ENCODE peak calls at places on chromosomes 13 and 19, in four cellular contexts. One of them, this sample, is unnamed.

GRCh38 chr19:13978306-13978705 is 26.0 kb downstream of the DCAF15 start:
- DNase-seq in iris pigment epithelial cell: peak; percentile 67
- DNase-seq in cardiac muscle cell: peak; percentile 83
- DNase-seq in fibroblast of the aortic adventitia: no peak
- DNase-seq in this sample: no peak

GRCh38 chr13:19171563-19171962 is 10.1 kb downstream of the TUBA3C start:
- DNase-seq in iris pigment epithelial cell: no peak
- DNase-seq in cardiac muscle cell: no peak
- DNase-seq in fibroblast of the aortic adventitia: no peak
- DNase-seq in this sample: no peak

GRCh38 chr13:87671824-87672603 is 843 bp downstream of the SLITRK5 start:
- DNase-seq in iris pigment epithelial cell: no peak
- DNase-seq in cardiac muscle cell: no peak
- DNase-seq in fibroblast of the aortic adventitia: no peak
- DNase-seq in this sample: no peak

GRCh38 chr13:101514695-101515275 is 62.3 kb downstream of the ITGBL1 start:
- DNase-seq in iris pigment epithelial cell: peak; percentile 77
- DNase-seq in cardiac muscle cell: peak; percentile 64
- DNase-seq in fibroblast of the aortic adventitia: peak; percentile 84
- DNase-seq in this sample: peak; percentile 58

GRCh38 chr13:49346460-49346859 is 97.4 kb downstream of the CAB39L start:
- DNase-seq in iris pigment epithelial cell: no peak
- DNase-seq in cardiac muscle cell: no peak
- DNase-seq in fibroblast of the aortic adventitia: no peak
- DNase-seq in this sample: no peak

GRCh38 chr19:40263440-40264313 is 21.5 kb downstream of the AKT2 start:
- DNase-seq in iris pigment epithelial cell: no peak
- DNase-seq in cardiac muscle cell: no peak
- DNase-seq in fibroblast of the aortic adventitia: no peak
- DNase-seq in this sample: no peak

GRCh38 chr19:15948223-15949058 is at the start of gene OR10H4:
- DNase-seq in iris pigment epithelial cell: no peak
- DNase-seq in cardiac muscle cell: no peak
- DNase-seq in fibroblast of the aortic adventitia: no peak
- DNase-seq in this sample: no peak

GRCh38 chr19:5124111-5124855 is 155.4 kb downstream of the KDM4B start:
- DNase-seq in iris pigment epithelial cell: no peak
- DNase-seq in cardiac muscle cell: no peak
- DNase-seq in fibroblast of the aortic adventitia: no peak
- DNase-seq in this sample: no peak

GRCh38 chr19:35712529-35712909 is 5.3 kb upstream of the KMT2B start:
- DNase-seq in iris pigment epithelial cell: no peak
- DNase-seq in cardiac muscle cell: no peak
- DNase-seq in fibroblast of the aortic adventitia: no peak
- DNase-seq in this sample: no peak

GRCh38 chr19:18674616-18675015 is 8.9 kb upstream of the CRTC1 start:
- DNase-seq in iris pigment epithelial cell: no peak
- DNase-seq in cardiac muscle cell: no peak
- DNase-seq in fibroblast of the aortic adventitia: no peak
- DNase-seq in this sample: peak; percentile 96

GRCh38 chr19:38656171-38656981 is 8.9 kb downstream of the ACTN4 start:
- DNase-seq in iris pigment epithelial cell: peak; percentile 85
- DNase-seq in cardiac muscle cell: no peak
- DNase-seq in fibroblast of the aortic adventitia: peak; percentile 83
- DNase-seq in this sample: no peak

GRCh38 chr19:17209126-17210036 is 5.8 kb upstream of the USE1 start:
- DNase-seq in iris pigment epithelial cell: peak; percentile 40
- DNase-seq in cardiac muscle cell: peak; percentile 45
- DNase-seq in fibroblast of the aortic adventitia: no peak
- DNase-seq in this sample: no peak

GRCh38 chr13:60572003-60572792 is 175.2 kb downstream of the TDRD3 start:
- DNase-seq in iris pigment epithelial cell: peak; percentile 67
- DNase-seq in cardiac muscle cell: no peak
- DNase-seq in fibroblast of the aortic adventitia: peak; percentile 63
- DNase-seq in this sample: no peak

GRCh38 chr19:18153555-18154134 is 682 bp downstream of the PIK3R2 start:
- DNase-seq in iris pigment epithelial cell: no peak
- DNase-seq in cardiac muscle cell: no peak
- DNase-seq in fibroblast of the aortic adventitia: no peak
- DNase-seq in this sample: no peak

GRCh38 chr19:57887195-57887941 is 1.5 kb downstream of the ZNF814 start:
- DNase-seq in iris pigment epithelial cell: no peak
- DNase-seq in cardiac muscle cell: peak; percentile 50
- DNase-seq in fibroblast of the aortic adventitia: peak; percentile 31
- DNase-seq in this sample: no peak

This sample was measured in NCI-H1694 treated with DMSO at 0.1 percent for 48 hours.